ENCODE peak calls at places on chromosomes 16 and 17, in seven cellular contexts. H is Peyer's patch, G is A549, Q is uterus, R is thyroid gland, T is HepG2, E is tibial nerve. N is an unnamed sample.

GRCh38 chr16:66250686-66251405 is 115.6 kb upstream of the CDH5 start:
- DNase-seq in H (peak; percentile 69), T (no peak), R (peak; percentile 19), G (no peak), E (peak; percentile 80), Q (peak; percentile 85), N (no peak)

GRCh38 chr16:49015189-49015540 is 266.5 kb downstream of the CBLN1 start:
- DNase-seq in H (no peak), T (no peak), R (no peak), Q (no peak), E (no peak), G (no peak), N (no peak)

GRCh38 chr17:17395246-17395802 is 81.5 kb upstream of the MED9 start:
- DNase-seq in G (no peak), H (no peak), R (no peak), T (no peak), Q (no peak), E (no peak), N (no peak)

GRCh38 chr16:54968769-54969168 is 38.1 kb downstream of the IRX5 start:
- DNase-seq in Q (no peak), G (no peak), E (no peak), R (no peak), T (no peak), H (no peak), N (no peak)

GRCh38 chr16:76280421-76280820 is 3.2 kb downstream of the CNTNAP4 start:
- DNase-seq in Q (no peak), H (no peak), T (no peak), R (no peak), G (no peak), E (no peak), N (no peak)

GRCh38 chr17:32692179-32692578 is 184.7 kb downstream of the MYO1D start:
- DNase-seq in R (no peak), E (no peak), T (no peak), G (no peak), H (no peak), Q (no peak), N (no peak)

GRCh38 chr16:15857779-15858560 is 1.1 kb upstream of the MYH11 start:
- DNase-seq in Q (peak; percentile 74), T (no peak), R (peak; percentile 18), H (peak; percentile 47), E (no peak), G (no peak), N (no peak)

GRCh38 chr17:75124041-75124818 is 7.3 kb downstream of the NT5C start:
- DNase-seq in E (no peak), R (no peak), H (peak; percentile 95), G (peak; percentile 100), T (peak; percentile 48), Q (no peak), N (peak; percentile 94)

GRCh38 chr17:55334285-55334684 is 69.5 kb downstream of the HLF start:
- DNase-seq in T (no peak), R (no peak), H (no peak), G (peak; percentile 16), E (no peak), Q (no peak), N (no peak)

GRCh38 chr16:11618107-11618717 is 31.5 kb upstream of the LITAF start:
- DNase-seq in G (no peak), Q (no peak), H (no peak), E (no peak), R (peak; percentile 81), T (no peak), N (no peak)

GRCh38 chr17:45368661-45369060 is 51.8 kb upstream of the MAP3K14 start:
- DNase-seq in H (no peak), Q (no peak), R (no peak), G (no peak), T (no peak), E (no peak), N (no peak)

GRCh38 chr16:84084570-84085270 is 32.0 kb downstream of the MBTPS1 start:
- DNase-seq in G (peak; percentile 79), Q (no peak), E (no peak), R (peak; percentile 72), T (peak; percentile 78), H (peak; percentile 83), N (peak; percentile 86)

GRCh38 chr17:2892305-2892971 is 96.2 kb downstream of the RAP1GAP2 start:
- DNase-seq in H (peak; percentile 66), E (no peak), G (peak; percentile 94), T (peak; percentile 70), R (no peak), Q (no peak), N (no peak)

GRCh38 chr17:82062076-82062983 is 3.3 kb downstream of the DUS1L start:
- DNase-seq in T (no peak), H (no peak), Q (no peak), G (no peak), E (no peak), R (no peak), N (no peak)

GRCh38 chr17:80979547-80980378 is 11.9 kb upstream of the CHMP6 start:
- DNase-seq in T (no peak), G (no peak), E (no peak), R (no peak), Q (no peak), H (no peak), N (no peak)

GRCh38 chr16:54987081-54987480 is 56.4 kb downstream of the IRX5 start:
- DNase-seq in T (no peak), H (no peak), G (no peak), R (no peak), Q (no peak), E (no peak), N (no peak)

GRCh38 chr17:55432358-55433028 is 10.9 kb upstream of the MMD start:
- DNase-seq in H (no peak), T (no peak), G (no peak), Q (no peak), R (no peak), E (no peak), N (no peak)

GRCh38 chr17:17663160-17664072 is 17.8 kb upstream of the RAI1 start:
- DNase-seq in H (peak; percentile 87), Q (peak; percentile 40), R (peak; percentile 24), G (peak; percentile 84), T (peak; percentile 82), E (no peak), N (peak; percentile 68)

GRCh38 chr17:44348234-44348987 is 3.3 kb downstream of the GRN start:
- DNase-seq in R (no peak), E (no peak), T (no peak), G (no peak), H (peak; percentile 84), Q (no peak), N (no peak)

GRCh38 chr17:44346064-44346844 is 1.2 kb downstream of the GRN start:
- DNase-seq in G (no peak), H (no peak), R (no peak), Q (no peak), T (no peak), E (no peak), N (no peak)

GRCh38 chr17:44345497-44346026 is 460 bp downstream of the GRN start:
- DNase-seq in H (peak; percentile 82), Q (peak; percentile 56), G (peak; percentile 75), R (peak; percentile 63), E (no peak), T (peak; percentile 79), N (peak; percentile 48)

GRCh38 chr17:44343510-44344209 is 1.4 kb upstream of the GRN start:
- DNase-seq in H (no peak), Q (no peak), T (no peak), G (no peak), E (no peak), R (no peak), N (no peak)

GRCh38 chr17:44344939-44345496 is at the start of gene GRN:
- DNase-seq in Q (peak; percentile 94), T (peak; percentile 100), H (peak; percentile 98), E (peak; percentile 93), R (peak; percentile 98), G (peak; percentile 100), N (peak; percentile 92)
- TF ChIP-seq POLR2A in Q (peak; percentile 72), T (peak; percentile 97), H (peak; percentile 85), E (peak; percentile 31), R (peak; percentile 69), G (peak; percentile 73), N (peak; percentile 66)

GRCh38 chr17:8162232-8162996 is at the start of gene VAMP2:
- DNase-seq in T (no peak), G (peak; percentile 74), R (peak; percentile 81), H (peak; percentile 90), Q (peak; percentile 86), E (peak; percentile 72), N (peak; percentile 88)
- TF ChIP-seq POLR2A in T (peak; percentile 75), G (peak; percentile 89), R (peak; percentile 67), H (peak; percentile 78), Q (peak; percentile 87), E (peak; percentile 97), N (peak; percentile 58)

DNA sequence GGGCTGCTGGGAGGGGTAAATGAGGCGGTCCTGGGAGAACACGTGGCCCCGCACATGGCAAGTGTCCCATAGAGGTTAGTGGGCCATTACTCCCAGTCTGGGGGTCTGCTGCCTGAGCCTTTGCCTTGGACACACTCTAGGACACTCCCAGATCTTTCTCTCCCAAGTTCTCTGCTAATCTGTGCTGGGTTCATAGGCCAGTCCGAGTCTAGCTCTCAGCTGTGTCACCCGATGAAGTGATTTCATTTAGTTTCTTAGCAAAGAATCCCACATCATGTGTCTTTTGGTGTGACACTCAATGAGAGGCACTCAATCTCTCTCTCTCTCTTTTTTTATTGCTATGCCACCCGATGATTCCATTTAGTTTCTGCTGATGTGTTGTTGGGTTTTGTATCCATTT is 25.0 kb upstream of the MLKL start:
- DNase-seq in G (no peak), E (no peak), R (no peak), H (peak; percentile 57), T (no peak), Q (no peak), N (no peak)
- TF ChIP-seq POLR2A in G (no peak), E (no peak), R (no peak), H (no peak), T (no peak), Q (no peak), N (no peak)

GRCh38 chr17:40563371-40564052 is 1.8 kb downstream of the CCR7 start:
- DNase-seq in T (no peak), G (no peak), E (no peak), H (no peak), Q (no peak), R (no peak), N (no peak)

GRCh38 chr17:40561294-40561870 is 3.9 kb downstream of the CCR7 start:
- DNase-seq in G (no peak), T (no peak), E (no peak), R (no peak), H (no peak), Q (no peak), N (peak; percentile 48)

GRCh38 chr17:40564195-40564882 is 933 bp downstream of the CCR7 start:
- DNase-seq in G (no peak), T (no peak), Q (no peak), R (no peak), E (no peak), H (peak; percentile 47), N (no peak)

GRCh38 chr17:40561871-40562611 is 3.2 kb downstream of the CCR7 start:
- DNase-seq in E (no peak), Q (no peak), R (no peak), G (peak; percentile 39), H (no peak), T (no peak), N (peak; percentile 29)

DNA sequence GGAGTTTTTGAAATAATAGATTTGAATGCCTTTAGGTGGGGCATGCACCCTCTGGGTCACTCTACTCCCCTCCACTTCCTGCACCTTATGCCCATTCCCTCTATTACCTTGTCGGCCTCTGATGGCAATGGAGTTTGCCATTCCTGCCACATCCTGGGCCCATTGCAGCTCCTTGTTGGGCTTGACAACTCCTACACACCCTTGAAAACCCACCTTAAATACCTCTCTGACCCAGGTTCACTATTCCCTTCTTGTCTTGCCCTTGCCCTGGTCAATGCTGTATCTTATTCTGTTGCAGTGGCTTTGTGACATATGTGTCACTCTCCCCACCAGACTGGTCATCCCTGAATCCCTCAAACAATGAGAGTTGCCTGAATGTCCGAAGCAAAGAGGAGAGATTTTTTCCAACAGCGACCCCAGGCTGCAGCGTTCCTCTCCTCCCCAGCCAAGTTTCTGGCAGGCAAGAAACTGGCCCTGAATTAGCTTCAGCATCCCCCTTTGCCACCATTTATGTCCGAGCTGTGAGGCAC is 2.4 kb downstream of the CCR7 start:
- DNase-seq in E (no peak), R (no peak), H (no peak), T (no peak), G (no peak), Q (no peak), N (no peak)
- TF ChIP-seq POLR2A in E (no peak), R (no peak), H (no peak), T (no peak), G (no peak), Q (no peak), N (no peak)